ENCODE peak calls at places on chromosomes 5 and 9, in seven cellular contexts. One of them, this sample, is unnamed.

GRCh38 chr5:172902497-172903472 is 56.4 kb upstream of the RPL26L1 start:
- DNase-seq in SK-N-SH: peak
- DNase-seq in K562: peak
- DNase-seq in A549: peak
- DNase-seq in HepG2: peak
- DNase-seq in H1: peak
- DNase-seq in GM12878: no peak
- DNase-seq in this sample: peak

GRCh38 chr5:93395891-93396465 is 185.0 kb downstream of the NR2F1-AS1 start:
- DNase-seq in A549: no peak
- DNase-seq in GM12878: no peak
- DNase-seq in H1: no peak
- DNase-seq in K562: no peak
- DNase-seq in SK-N-SH: no peak
- DNase-seq in HepG2: no peak
- DNase-seq in this sample: peak

GRCh38 chr9:32404402-32404801 is 20.0 kb downstream of the ACO1 start:
- DNase-seq in GM12878: no peak
- DNase-seq in A549: no peak
- DNase-seq in HepG2: no peak
- DNase-seq in SK-N-SH: no peak
- DNase-seq in K562: no peak
- DNase-seq in H1: no peak
- DNase-seq in this sample: no peak

GRCh38 chr5:24368121-24368520 is 276.7 kb downstream of the CDH10 start:
- DNase-seq in K562: no peak
- DNase-seq in SK-N-SH: no peak
- DNase-seq in GM12878: no peak
- DNase-seq in HepG2: no peak
- DNase-seq in H1: no peak
- DNase-seq in A549: no peak
- DNase-seq in this sample: no peak

GRCh38 chr5:32297181-32298055 is 15.3 kb downstream of the MTMR12 start:
- DNase-seq in HepG2: no peak
- DNase-seq in SK-N-SH: no peak
- DNase-seq in A549: no peak
- DNase-seq in K562: peak
- DNase-seq in GM12878: no peak
- DNase-seq in H1: no peak
- DNase-seq in this sample: peak

GRCh38 chr5:152269533-152269932 is 135.5 kb downstream of the NMUR2 start:
- DNase-seq in H1: no peak
- DNase-seq in K562: no peak
- DNase-seq in HepG2: no peak
- DNase-seq in A549: no peak
- DNase-seq in GM12878: no peak
- DNase-seq in SK-N-SH: no peak
- DNase-seq in this sample: no peak

GRCh38 chr5:73282923-73283322 is 109.9 kb downstream of the TMEM174 start:
- DNase-seq in SK-N-SH: no peak
- DNase-seq in GM12878: no peak
- DNase-seq in A549: no peak
- DNase-seq in K562: no peak
- DNase-seq in H1: no peak
- DNase-seq in HepG2: no peak
- DNase-seq in this sample: no peak

GRCh38 chr5:113202904-113203716 is 226.5 kb downstream of the DCP2 start:
- DNase-seq in H1: no peak
- DNase-seq in SK-N-SH: peak
- DNase-seq in A549: peak
- DNase-seq in K562: peak
- DNase-seq in HepG2: peak
- DNase-seq in GM12878: no peak
- DNase-seq in this sample: peak

GRCh38 chr9:36029765-36030528 is 6.8 kb upstream of the RECK start:
- DNase-seq in GM12878: no peak
- DNase-seq in HepG2: no peak
- DNase-seq in SK-N-SH: no peak
- DNase-seq in A549: peak
- DNase-seq in K562: no peak
- DNase-seq in H1: no peak
- DNase-seq in this sample: peak

GRCh38 chr5:115657883-115658233 is 32.0 kb upstream of the TMED7 start:
- DNase-seq in SK-N-SH: no peak
- DNase-seq in H1: no peak
- DNase-seq in K562: no peak
- DNase-seq in A549: peak
- DNase-seq in HepG2: no peak
- DNase-seq in GM12878: no peak
- DNase-seq in this sample: peak

GRCh38 chr5:35117960-35118359 is 70.2 kb upstream of the AGXT2 start:
- DNase-seq in GM12878: no peak
- DNase-seq in SK-N-SH: no peak
- DNase-seq in H1: no peak
- DNase-seq in A549: no peak
- DNase-seq in K562: no peak
- DNase-seq in HepG2: no peak
- DNase-seq in this sample: peak

GRCh38 chr9:124222918-124223720 is 34.6 kb upstream of the NEK6 start:
- DNase-seq in A549: no peak
- DNase-seq in H1: no peak
- DNase-seq in K562: no peak
- DNase-seq in SK-N-SH: no peak
- DNase-seq in GM12878: no peak
- DNase-seq in HepG2: peak
- DNase-seq in this sample: peak

GRCh38 chr5:94893404-94894145 is 275.1 kb downstream of the SLF1 start:
- DNase-seq in GM12878: no peak
- DNase-seq in SK-N-SH: peak
- DNase-seq in HepG2: no peak
- DNase-seq in A549: peak
- DNase-seq in H1: no peak
- DNase-seq in K562: peak
- DNase-seq in this sample: peak

GRCh38 chr9:130659699-130660248 is 4.6 kb upstream of the PRDM12 start:
- DNase-seq in GM12878: no peak
- DNase-seq in A549: no peak
- DNase-seq in H1: peak
- DNase-seq in SK-N-SH: peak
- DNase-seq in K562: no peak
- DNase-seq in HepG2: no peak
- DNase-seq in this sample: no peak

GRCh38 chr9:79667716-79668458 is 96.1 kb downstream of the TLE4 start:
- DNase-seq in HepG2: peak
- DNase-seq in A549: peak
- DNase-seq in H1: no peak
- DNase-seq in SK-N-SH: no peak
- DNase-seq in K562: no peak
- DNase-seq in GM12878: no peak
- DNase-seq in this sample: no peak

GRCh38 chr9:4828776-4829175 is 36.0 kb downstream of the RCL1 start:
- DNase-seq in GM12878: no peak
- DNase-seq in H1: no peak
- DNase-seq in SK-N-SH: no peak
- DNase-seq in HepG2: peak
- DNase-seq in A549: no peak
- DNase-seq in K562: no peak
- DNase-seq in this sample: peak

GRCh38 chr5:95746194-95746593 is 15.1 kb downstream of the RHOBTB3 start:
- DNase-seq in GM12878: no peak
- DNase-seq in H1: no peak
- DNase-seq in K562: no peak
- DNase-seq in HepG2: no peak
- DNase-seq in A549: no peak
- DNase-seq in SK-N-SH: no peak
- DNase-seq in this sample: no peak

GRCh38 chr5:158737536-158738027 is 362.1 kb downstream of the EBF1 start:
- DNase-seq in GM12878: no peak
- DNase-seq in A549: no peak
- DNase-seq in HepG2: no peak
- DNase-seq in K562: no peak
- DNase-seq in SK-N-SH: no peak
- DNase-seq in H1: peak
- DNase-seq in this sample: no peak

GRCh38 chr9:37025381-37026084 is 8.5 kb downstream of the PAX5 start:
- DNase-seq in SK-N-SH: no peak
- DNase-seq in H1: no peak
- DNase-seq in K562: no peak
- DNase-seq in HepG2: no peak
- DNase-seq in A549: no peak
- DNase-seq in GM12878: no peak
- DNase-seq in this sample: no peak

GRCh38 chr9:113955076-113955752 is 79.1 kb downstream of the ZNF618 start:
- DNase-seq in H1: no peak
- DNase-seq in K562: no peak
- DNase-seq in A549: no peak
- DNase-seq in SK-N-SH: no peak
- DNase-seq in HepG2: no peak
- DNase-seq in GM12878: no peak
- DNase-seq in this sample: peak

GRCh38 chr9:128420651-128421473 is at the start of gene CERCAM:
- DNase-seq in SK-N-SH: peak
- DNase-seq in K562: peak
- DNase-seq in A549: peak
- DNase-seq in H1: peak
- DNase-seq in GM12878: no peak
- DNase-seq in HepG2: peak
- DNase-seq in this sample: peak

GRCh38 chr9:120757268-120757900 is 35.8 kb downstream of the FBXW2 start:
- DNase-seq in HepG2: no peak
- DNase-seq in A549: no peak
- DNase-seq in GM12878: no peak
- DNase-seq in K562: no peak
- DNase-seq in H1: no peak
- DNase-seq in SK-N-SH: no peak
- DNase-seq in this sample: no peak

GRCh38 chr5:1118738-1119137 is 6.9 kb upstream of the SLC12A7 start:
- DNase-seq in GM12878: no peak
- DNase-seq in HepG2: no peak
- DNase-seq in A549: no peak
- DNase-seq in SK-N-SH: no peak
- DNase-seq in K562: peak
- DNase-seq in H1: no peak
- DNase-seq in this sample: no peak

GRCh38 chr9:110990481-110990880 is 47.8 kb downstream of the LPAR1 start:
- DNase-seq in SK-N-SH: no peak
- DNase-seq in H1: no peak
- DNase-seq in GM12878: no peak
- DNase-seq in HepG2: no peak
- DNase-seq in K562: no peak
- DNase-seq in A549: no peak
- DNase-seq in this sample: no peak

GRCh38 chr5:56711191-56711590 is 104.2 kb upstream of the MAP3K1 start:
- DNase-seq in A549: no peak
- DNase-seq in SK-N-SH: no peak
- DNase-seq in GM12878: no peak
- DNase-seq in K562: no peak
- DNase-seq in H1: no peak
- DNase-seq in HepG2: no peak
- DNase-seq in this sample: peak

GRCh38 chr5:36373527-36374086 is 71.9 kb upstream of the RANBP3L start:
- DNase-seq in H1: no peak
- DNase-seq in GM12878: no peak
- DNase-seq in A549: peak
- DNase-seq in K562: no peak
- DNase-seq in HepG2: peak
- DNase-seq in SK-N-SH: no peak
- DNase-seq in this sample: peak
- TF ChIP-seq RFX5 in H1: no peak
- TF ChIP-seq RFX5 in GM12878: no peak
- TF ChIP-seq RFX5 in A549: no peak
- TF ChIP-seq RFX5 in K562: no peak
- TF ChIP-seq RFX5 in HepG2: no peak
- TF ChIP-seq RFX5 in SK-N-SH: no peak
- TF ChIP-seq RFX5 in this sample: no peak

DNA sequence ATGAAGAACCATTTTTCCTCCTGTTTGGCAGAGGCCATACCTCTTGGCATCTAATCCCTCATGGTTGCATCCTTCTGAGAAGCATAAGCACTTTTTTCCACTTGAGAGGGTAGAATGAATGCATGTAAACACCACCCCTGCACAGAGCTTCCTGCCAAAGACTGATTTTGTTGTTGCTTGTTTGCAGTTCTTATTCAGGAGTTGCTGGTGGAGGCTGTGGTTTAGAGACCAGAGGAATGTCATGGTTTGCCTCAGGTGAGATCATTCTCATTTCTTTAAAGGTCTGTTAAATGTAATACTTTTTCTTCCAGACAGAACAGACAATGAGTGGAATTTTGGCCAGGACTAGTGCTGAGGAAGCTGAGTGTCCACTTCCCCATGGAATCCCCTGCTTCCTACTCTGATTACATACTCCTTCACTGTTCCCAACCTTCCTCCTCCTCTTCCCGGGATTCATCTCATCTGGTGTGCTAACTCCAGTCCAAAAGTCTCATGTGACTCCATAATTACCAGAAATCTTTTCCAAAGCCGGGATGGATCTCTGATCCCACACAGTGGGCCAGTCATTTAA is 3.3 kb upstream of the TNC start:
- DNase-seq in A549: no peak
- DNase-seq in H1: no peak
- DNase-seq in SK-N-SH: no peak
- DNase-seq in HepG2: no peak
- DNase-seq in K562: no peak
- DNase-seq in GM12878: no peak
- DNase-seq in this sample: no peak
- TF ChIP-seq RFX5 in A549: no peak
- TF ChIP-seq RFX5 in H1: no peak
- TF ChIP-seq RFX5 in SK-N-SH: no peak
- TF ChIP-seq RFX5 in HepG2: no peak
- TF ChIP-seq RFX5 in K562: no peak
- TF ChIP-seq RFX5 in GM12878: no peak
- TF ChIP-seq RFX5 in this sample: no peak

DNA sequence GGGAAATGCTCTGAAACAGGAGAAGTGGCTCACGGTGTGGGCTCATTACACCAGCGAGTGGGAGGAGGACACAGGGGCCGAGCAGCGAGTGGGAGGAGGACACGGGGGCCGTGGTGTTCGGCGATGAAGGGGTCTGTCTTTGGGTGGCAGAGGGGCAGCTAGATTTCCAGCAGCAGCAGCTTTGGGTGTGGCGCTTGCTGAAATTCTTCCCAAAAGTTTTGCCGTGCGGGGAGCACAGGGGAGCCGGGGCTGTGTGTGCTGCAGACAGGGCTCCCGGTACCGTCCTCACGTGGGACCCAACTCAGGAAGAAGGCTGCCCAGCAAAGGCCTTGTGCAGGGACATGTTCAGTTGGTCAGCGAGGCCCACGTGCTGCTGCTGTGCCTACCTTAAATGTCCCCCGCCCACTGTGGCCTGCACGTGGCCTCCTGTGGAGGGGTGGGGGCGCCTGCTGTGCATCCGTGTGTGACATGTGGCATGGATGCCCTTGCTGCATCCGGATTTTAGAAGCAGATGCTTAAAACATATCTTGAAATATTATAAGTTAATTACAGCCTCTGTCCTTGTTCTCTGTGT is 124.3 kb upstream of the CACNA1B start:
- DNase-seq in A549: no peak
- DNase-seq in H1: no peak
- DNase-seq in K562: no peak
- DNase-seq in SK-N-SH: no peak
- DNase-seq in GM12878: no peak
- DNase-seq in HepG2: no peak
- DNase-seq in this sample: no peak
- TF ChIP-seq RFX5 in A549: no peak
- TF ChIP-seq RFX5 in H1: no peak
- TF ChIP-seq RFX5 in K562: no peak
- TF ChIP-seq RFX5 in SK-N-SH: no peak
- TF ChIP-seq RFX5 in GM12878: no peak
- TF ChIP-seq RFX5 in HepG2: no peak
- TF ChIP-seq RFX5 in this sample: no peak

GRCh38 chr9:1303911-1304310 is 253.8 kb downstream of the DMRT2 start:
- DNase-seq in HepG2: no peak
- DNase-seq in GM12878: no peak
- DNase-seq in SK-N-SH: no peak
- DNase-seq in H1: no peak
- DNase-seq in K562: no peak
- DNase-seq in A549: no peak
- DNase-seq in this sample: no peak
- TF ChIP-seq RFX5 in HepG2: no peak
- TF ChIP-seq RFX5 in GM12878: no peak
- TF ChIP-seq RFX5 in SK-N-SH: no peak
- TF ChIP-seq RFX5 in H1: no peak
- TF ChIP-seq RFX5 in K562: no peak
- TF ChIP-seq RFX5 in A549: no peak
- TF ChIP-seq RFX5 in this sample: no peak